ENCODE peak calls at places on chromosomes 2 and 18, in seven cellular contexts. One of them, this sample, is unnamed.
A peak's percentile ranks its signal among the peaks of the same experiment; 100 is the strongest.

GRCh38 chr18:79923896-79924585 is 27.4 kb downstream of the SLC66A2 start:
- DNase-seq in uterus: peak; percentile 6
- DNase-seq in WERI-Rb-1: peak; percentile 15
- DNase-seq in SJSA1: no peak
- DNase-seq in mammary epithelial cell: no peak
- DNase-seq in MM.1S: no peak
- DNase-seq in body of pancreas: peak; percentile 1
- DNase-seq in this sample: no peak

GRCh38 chr2:5140367-5140766 is 551.8 kb upstream of the SOX11 start:
- DNase-seq in WERI-Rb-1: no peak
- DNase-seq in uterus: no peak
- DNase-seq in SJSA1: no peak
- DNase-seq in mammary epithelial cell: peak; percentile 83
- DNase-seq in body of pancreas: no peak
- DNase-seq in MM.1S: no peak
- DNase-seq in this sample: peak; percentile 80

GRCh38 chr2:36780231-36780808 is 83.8 kb downstream of the VIT start:
- DNase-seq in MM.1S: peak; percentile 49
- DNase-seq in uterus: no peak
- DNase-seq in SJSA1: no peak
- DNase-seq in mammary epithelial cell: peak; percentile 48
- DNase-seq in WERI-Rb-1: no peak
- DNase-seq in body of pancreas: no peak
- DNase-seq in this sample: no peak

GRCh38 chr18:22734812-22735627 is 198.1 kb upstream of the RBBP8 start:
- DNase-seq in mammary epithelial cell: no peak
- DNase-seq in WERI-Rb-1: no peak
- DNase-seq in MM.1S: no peak
- DNase-seq in SJSA1: no peak
- DNase-seq in uterus: no peak
- DNase-seq in body of pancreas: no peak
- DNase-seq in this sample: no peak

GRCh38 chr2:204664708-204665121 is 119.4 kb downstream of the PARD3B start:
- DNase-seq in mammary epithelial cell: peak; percentile 11
- DNase-seq in MM.1S: no peak
- DNase-seq in WERI-Rb-1: no peak
- DNase-seq in SJSA1: no peak
- DNase-seq in uterus: no peak
- DNase-seq in body of pancreas: no peak
- DNase-seq in this sample: no peak

GRCh38 chr2:159065891-159066290 is 97.5 kb downstream of the TANC1 start:
- DNase-seq in uterus: no peak
- DNase-seq in MM.1S: no peak
- DNase-seq in WERI-Rb-1: no peak
- DNase-seq in body of pancreas: no peak
- DNase-seq in mammary epithelial cell: no peak
- DNase-seq in SJSA1: no peak
- DNase-seq in this sample: no peak

GRCh38 chr18:43422483-43422882 is 145.2 kb upstream of the SYT4 start:
- DNase-seq in MM.1S: no peak
- DNase-seq in SJSA1: no peak
- DNase-seq in WERI-Rb-1: peak; percentile 49
- DNase-seq in body of pancreas: peak; percentile 10
- DNase-seq in uterus: no peak
- DNase-seq in mammary epithelial cell: no peak
- DNase-seq in this sample: no peak

GRCh38 chr2:181596556-181596955 is 60.3 kb downstream of the CERKL start:
- DNase-seq in WERI-Rb-1: no peak
- DNase-seq in uterus: no peak
- DNase-seq in body of pancreas: no peak
- DNase-seq in mammary epithelial cell: no peak
- DNase-seq in MM.1S: no peak
- DNase-seq in SJSA1: no peak
- DNase-seq in this sample: no peak

GRCh38 chr18:56517181-56517580 is 121.2 kb downstream of the TXNL1 start:
- DNase-seq in mammary epithelial cell: no peak
- DNase-seq in WERI-Rb-1: no peak
- DNase-seq in MM.1S: no peak
- DNase-seq in uterus: peak; percentile 17
- DNase-seq in SJSA1: no peak
- DNase-seq in body of pancreas: no peak
- DNase-seq in this sample: no peak

GRCh38 chr2:240957656-240958365 is 40.6 kb upstream of the SNED1 start:
- DNase-seq in uterus: peak; percentile 42
- DNase-seq in WERI-Rb-1: peak; percentile 13
- DNase-seq in MM.1S: no peak
- DNase-seq in SJSA1: peak; percentile 38
- DNase-seq in mammary epithelial cell: no peak
- DNase-seq in body of pancreas: no peak
- DNase-seq in this sample: no peak

GRCh38 chr18:59509477-59510173 is 150.6 kb upstream of the LMAN1 start:
- DNase-seq in MM.1S: no peak
- DNase-seq in mammary epithelial cell: no peak
- DNase-seq in uterus: peak; percentile 61
- DNase-seq in body of pancreas: no peak
- DNase-seq in SJSA1: no peak
- DNase-seq in WERI-Rb-1: no peak
- DNase-seq in this sample: no peak

GRCh38 chr2:157158111-157158510 is 99.4 kb upstream of the GALNT5 start:
- DNase-seq in WERI-Rb-1: no peak
- DNase-seq in mammary epithelial cell: peak; percentile 43
- DNase-seq in uterus: no peak
- DNase-seq in SJSA1: no peak
- DNase-seq in body of pancreas: no peak
- DNase-seq in MM.1S: no peak
- DNase-seq in this sample: no peak

GRCh38 chr2:151228847-151229497 is 32.7 kb downstream of the RBM43 start:
- DNase-seq in WERI-Rb-1: no peak
- DNase-seq in body of pancreas: no peak
- DNase-seq in uterus: no peak
- DNase-seq in MM.1S: no peak
- DNase-seq in mammary epithelial cell: peak; percentile 48
- DNase-seq in SJSA1: no peak
- DNase-seq in this sample: no peak

DNA sequence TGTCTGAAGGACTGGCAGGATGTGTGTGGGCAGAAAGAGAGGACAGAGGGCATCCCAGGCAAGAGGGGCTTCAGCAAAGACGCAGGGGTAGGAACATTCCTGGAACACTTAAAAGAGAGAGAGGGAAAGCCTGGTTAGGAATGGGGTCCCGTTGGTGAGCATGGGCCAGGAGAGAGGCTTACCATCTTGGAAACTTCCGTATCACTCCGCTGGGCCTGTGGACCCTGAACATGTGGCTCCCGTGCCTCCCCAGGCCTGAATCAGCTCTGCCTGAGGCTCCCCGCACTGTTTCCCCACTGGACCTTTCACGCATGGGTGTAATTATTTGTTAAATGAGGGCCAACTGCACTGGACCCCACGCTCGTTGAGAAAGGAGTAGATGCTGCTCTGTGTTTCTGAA is 191.1 kb upstream of the GLI2 start:
- DNase-seq in body of pancreas: no peak
- DNase-seq in SJSA1: no peak
- DNase-seq in WERI-Rb-1: no peak
- DNase-seq in uterus: no peak
- DNase-seq in MM.1S: no peak
- DNase-seq in mammary epithelial cell: no peak
- DNase-seq in this sample: no peak
- H3K27ac ChIP-seq in body of pancreas: peak overlapping the region; percentile 42
- H3K27ac ChIP-seq in SJSA1: no peak overlapping the region
- H3K27ac ChIP-seq in WERI-Rb-1: no peak overlapping the region
- H3K27ac ChIP-seq in uterus: no peak overlapping the region
- H3K27ac ChIP-seq in MM.1S: no peak overlapping the region
- H3K27ac ChIP-seq in mammary epithelial cell: no peak overlapping the region
- H3K27ac ChIP-seq in this sample: no peak overlapping the region

DNA sequence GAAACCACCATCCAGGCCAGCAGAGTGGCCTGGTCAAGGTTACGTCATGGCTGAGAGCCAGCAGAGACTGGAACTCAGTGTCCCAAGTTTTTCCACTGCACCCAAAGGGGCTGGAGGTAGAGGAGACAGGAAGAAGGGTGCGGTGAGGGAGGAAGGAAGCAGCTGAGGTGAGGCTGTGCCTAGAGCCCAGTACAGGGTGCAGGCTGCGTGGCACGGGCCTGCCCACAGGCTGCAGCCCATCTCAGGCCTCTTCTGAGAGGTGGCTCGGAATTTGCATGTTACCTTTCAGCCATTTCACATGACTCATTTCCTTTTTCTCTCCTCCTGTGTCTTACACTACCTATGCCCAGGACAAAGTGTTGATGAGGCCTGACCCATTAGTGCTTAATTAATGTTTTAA is 13.7 kb upstream of the MGAT4A start:
- DNase-seq in mammary epithelial cell: no peak
- DNase-seq in WERI-Rb-1: no peak
- DNase-seq in SJSA1: no peak
- DNase-seq in uterus: no peak
- DNase-seq in MM.1S: no peak
- DNase-seq in body of pancreas: no peak
- DNase-seq in this sample: no peak
- H3K27ac ChIP-seq in mammary epithelial cell: no peak overlapping the region
- H3K27ac ChIP-seq in WERI-Rb-1: no peak overlapping the region
- H3K27ac ChIP-seq in SJSA1: no peak overlapping the region
- H3K27ac ChIP-seq in uterus: no peak overlapping the region
- H3K27ac ChIP-seq in MM.1S: no peak overlapping the region
- H3K27ac ChIP-seq in body of pancreas: no peak overlapping the region
- H3K27ac ChIP-seq in this sample: no peak overlapping the region

GRCh38 chr2:225040862-225041209 is 1.4 kb downstream of the DOCK10 start:
- DNase-seq in WERI-Rb-1: no peak
- DNase-seq in MM.1S: peak; percentile 58
- DNase-seq in SJSA1: no peak
- DNase-seq in uterus: no peak
- DNase-seq in body of pancreas: no peak
- DNase-seq in mammary epithelial cell: no peak
- DNase-seq in this sample: no peak
- H3K27ac ChIP-seq in WERI-Rb-1: no peak overlapping the region
- H3K27ac ChIP-seq in MM.1S: peak overlapping the region; percentile 87
- H3K27ac ChIP-seq in SJSA1: no peak overlapping the region
- H3K27ac ChIP-seq in uterus: no peak overlapping the region
- H3K27ac ChIP-seq in body of pancreas: peak overlapping the region; percentile 27
- H3K27ac ChIP-seq in mammary epithelial cell: no peak overlapping the region
- H3K27ac ChIP-seq in this sample: no peak overlapping the region

DNA sequence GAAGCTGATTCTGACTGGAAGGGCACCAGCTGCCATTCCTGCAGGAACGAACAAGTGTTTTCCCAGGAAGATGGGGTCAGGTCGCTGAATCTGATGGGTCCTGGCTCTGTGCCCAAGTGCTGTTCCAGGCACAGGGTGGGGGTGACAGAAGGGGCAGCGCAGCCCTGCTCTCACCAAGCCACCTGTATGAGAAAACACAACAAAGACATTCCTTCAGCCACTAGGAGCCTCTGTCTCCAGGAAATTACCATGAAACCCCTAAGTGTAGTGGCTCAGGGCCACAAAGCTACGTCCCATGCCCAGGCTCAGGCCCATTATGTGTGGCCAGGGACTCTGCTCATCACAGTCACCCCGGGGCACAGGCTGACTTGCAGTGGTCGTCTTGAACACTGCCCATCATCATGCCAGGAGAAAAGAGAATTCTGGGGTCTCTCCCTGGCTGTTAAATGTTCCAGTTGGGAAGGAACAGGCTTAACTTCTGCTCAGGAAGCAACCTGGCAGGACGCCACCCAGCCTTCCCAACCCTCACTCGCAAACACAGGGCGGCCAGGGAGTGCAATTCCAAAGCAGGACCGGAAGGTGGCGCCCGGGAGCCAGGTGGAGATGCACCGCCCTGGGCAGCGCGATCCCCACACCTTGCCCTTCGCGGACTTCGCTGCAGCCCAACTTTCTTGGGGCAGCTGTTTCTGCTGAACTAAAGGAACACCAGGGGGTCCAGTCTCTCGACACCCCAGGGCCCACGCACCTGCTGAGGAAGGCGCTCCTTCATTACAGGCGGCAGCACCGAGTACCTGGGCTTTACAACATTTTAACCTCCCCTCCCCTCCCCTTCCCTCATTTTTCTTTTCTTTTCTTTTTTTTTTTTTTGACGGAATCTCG is 11.0 kb upstream of the SFTPB start:
- DNase-seq in MM.1S: peak; percentile 63
- DNase-seq in SJSA1: peak; percentile 82
- DNase-seq in WERI-Rb-1: peak; percentile 76
- DNase-seq in body of pancreas: peak; percentile 94
- DNase-seq in uterus: peak; percentile 92
- DNase-seq in mammary epithelial cell: peak; percentile 71
- DNase-seq in this sample: no peak
- H3K27ac ChIP-seq in MM.1S: no peak overlapping the region
- H3K27ac ChIP-seq in SJSA1: no peak overlapping the region
- H3K27ac ChIP-seq in WERI-Rb-1: no peak overlapping the region
- H3K27ac ChIP-seq in body of pancreas: peak overlapping the region; percentile 62
- H3K27ac ChIP-seq in uterus: peak overlapping the region; percentile 44
- H3K27ac ChIP-seq in mammary epithelial cell: no peak overlapping the region
- H3K27ac ChIP-seq in this sample: no peak overlapping the region

GRCh38 chr2:71339685-71340084 is 8.1 kb downstream of the ZNF638 start:
- DNase-seq in uterus: no peak
- DNase-seq in mammary epithelial cell: no peak
- DNase-seq in MM.1S: no peak
- DNase-seq in SJSA1: no peak
- DNase-seq in body of pancreas: no peak
- DNase-seq in WERI-Rb-1: no peak
- DNase-seq in this sample: no peak

GRCh38 chr2:71346065-71346464 is 14.5 kb downstream of the ZNF638 start:
- DNase-seq in mammary epithelial cell: no peak
- DNase-seq in WERI-Rb-1: no peak
- DNase-seq in SJSA1: no peak
- DNase-seq in MM.1S: no peak
- DNase-seq in uterus: no peak
- DNase-seq in body of pancreas: no peak
- DNase-seq in this sample: no peak

GRCh38 chr2:71340176-71340575 is 8.6 kb downstream of the ZNF638 start:
- DNase-seq in body of pancreas: no peak
- DNase-seq in MM.1S: no peak
- DNase-seq in WERI-Rb-1: no peak
- DNase-seq in uterus: no peak
- DNase-seq in SJSA1: no peak
- DNase-seq in mammary epithelial cell: no peak
- DNase-seq in this sample: no peak

GRCh38 chr2:71337776-71338175 is 6.2 kb downstream of the ZNF638 start:
- DNase-seq in uterus: no peak
- DNase-seq in MM.1S: no peak
- DNase-seq in mammary epithelial cell: no peak
- DNase-seq in body of pancreas: no peak
- DNase-seq in SJSA1: no peak
- DNase-seq in WERI-Rb-1: no peak
- DNase-seq in this sample: no peak

GRCh38 chr2:71341645-71342044 is 10.1 kb downstream of the ZNF638 start:
- DNase-seq in WERI-Rb-1: no peak
- DNase-seq in body of pancreas: no peak
- DNase-seq in uterus: no peak
- DNase-seq in SJSA1: no peak
- DNase-seq in MM.1S: no peak
- DNase-seq in mammary epithelial cell: no peak
- DNase-seq in this sample: no peak
- H3K27ac ChIP-seq in WERI-Rb-1: no peak overlapping the region
- H3K27ac ChIP-seq in body of pancreas: peak overlapping the region; percentile 12
- H3K27ac ChIP-seq in uterus: no peak overlapping the region
- H3K27ac ChIP-seq in SJSA1: no peak overlapping the region
- H3K27ac ChIP-seq in MM.1S: no peak overlapping the region
- H3K27ac ChIP-seq in mammary epithelial cell: no peak overlapping the region
- H3K27ac ChIP-seq in this sample: no peak overlapping the region